ENCODE peak calls at places on chromosome 16, in six cellular contexts. I is dorsolateral prefrontal cortex, S is OCI-LY7, R is esophagus muscularis mucosa, M is colonic mucosa, U is cardiac muscle cell. E is an unnamed sample.

GRCh38 chr16:49061315-49061714 is 220.3 kb downstream of the CBLN1 start:
- DNase-seq in I (peak; percentile 15), S (no peak), R (peak; percentile 68), M (no peak), U (no peak), E (peak; percentile 42)

GRCh38 chr16:58413359-58413758 is 21.1 kb downstream of the GINS3 start:
- DNase-seq in I (no peak), S (no peak), R (no peak), M (no peak), U (no peak), E (no peak)

GRCh38 chr16:59188029-59188428 is 453.9 kb upstream of the GOT2 start:
- DNase-seq in I (no peak), S (no peak), R (no peak), M (no peak), U (no peak), E (no peak)

GRCh38 chr16:29839822-29840221 is 19.6 kb downstream of the MVP start:
- DNase-seq in I (no peak), S (no peak), R (no peak), M (no peak), U (no peak), E (no peak)

GRCh38 chr16:50602531-50603205 is 54.5 kb downstream of the NKD1 start:
- DNase-seq in I (peak; percentile 35), S (no peak), R (no peak), M (no peak), U (no peak), E (no peak)

GRCh38 chr16:50316848-50317630 is 50.7 kb downstream of the ADCY7 start:
- DNase-seq in I (no peak), S (no peak), R (no peak), M (no peak), U (no peak), E (no peak)

GRCh38 chr16:50467943-50468748 is 80.0 kb upstream of the NKD1 start:
- DNase-seq in I (peak; percentile 42), S (no peak), R (no peak), M (no peak), U (no peak), E (no peak)

GRCh38 chr16:54817432-54817831 is 113.2 kb upstream of the IRX5 start:
- DNase-seq in I (no peak), S (peak; percentile 38), R (no peak), M (no peak), U (peak; percentile 8), E (no peak)

DNA sequence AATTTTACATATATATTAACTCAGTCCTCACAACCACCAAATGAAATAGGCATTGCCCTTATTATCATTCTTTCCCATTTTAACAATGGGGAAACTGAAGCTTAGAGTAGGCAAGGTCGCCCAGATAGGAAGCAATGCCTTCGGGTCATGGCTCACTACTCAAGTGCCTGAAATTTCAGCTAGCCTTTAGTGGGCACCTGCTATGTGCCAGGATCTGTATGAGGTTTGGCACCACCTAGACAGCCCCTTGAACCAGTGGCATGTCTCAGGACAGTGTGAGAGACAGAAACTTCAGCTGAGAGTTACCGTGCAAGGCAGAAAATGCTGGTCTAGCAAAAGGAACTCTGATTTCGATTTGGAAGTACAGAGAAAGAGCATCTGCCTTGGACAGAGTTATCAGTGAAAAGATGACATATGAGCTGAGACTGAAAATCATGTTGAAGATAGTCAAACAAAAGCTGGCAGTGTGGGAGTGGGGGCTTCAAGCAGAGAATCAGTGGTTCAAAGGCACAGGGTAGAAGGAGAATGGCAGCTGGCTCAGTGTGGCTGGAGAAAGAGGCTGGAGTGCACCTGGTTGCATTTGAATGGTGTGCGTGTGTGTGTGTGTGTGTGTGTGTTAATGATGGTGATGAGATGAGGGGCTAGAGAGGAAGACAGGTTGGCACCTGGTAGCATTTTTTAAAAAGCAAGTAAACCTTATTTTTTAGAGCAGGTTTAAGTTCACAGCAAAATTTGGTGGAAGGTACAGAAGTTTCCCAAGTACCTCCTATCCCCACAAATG is 29.1 kb downstream of the CDH13 start:
- DNase-seq in I (no peak), S (no peak), R (no peak), M (no peak), U (no peak), E (no peak)
- H3K4me3 ChIP-seq in I (no peak overlapping the region), S (no peak overlapping the region), R (no peak overlapping the region), M (no peak overlapping the region), U (no peak overlapping the region), E (no peak overlapping the region)

DNA sequence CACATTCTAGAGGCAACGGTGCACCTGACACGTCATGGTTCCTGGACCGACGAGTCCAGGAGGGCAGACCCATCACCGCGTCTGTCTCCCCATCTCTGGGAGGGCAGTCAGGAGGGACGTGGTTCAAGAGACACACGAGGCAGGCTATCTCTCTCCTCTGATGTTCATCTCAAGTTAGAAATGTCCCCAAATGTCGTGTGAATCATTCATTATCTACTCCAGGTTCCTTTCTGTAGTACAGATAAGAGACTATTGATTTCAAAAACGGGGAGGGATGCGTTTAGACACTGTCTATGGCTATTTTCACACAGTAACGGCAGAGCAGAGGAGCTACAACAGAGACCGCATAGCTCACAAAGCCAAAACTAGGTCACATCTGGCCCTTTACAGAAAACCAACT is 7.0 kb downstream of the MEAK7 start:
- DNase-seq in I (no peak), S (no peak), R (no peak), M (no peak), U (no peak), E (no peak)
- H3K27ac ChIP-seq in I (peak overlapping the region; percentile 42), S (no peak overlapping the region), R (no peak overlapping the region), M (no peak overlapping the region), U (no peak overlapping the region), E (no peak overlapping the region)

DNA sequence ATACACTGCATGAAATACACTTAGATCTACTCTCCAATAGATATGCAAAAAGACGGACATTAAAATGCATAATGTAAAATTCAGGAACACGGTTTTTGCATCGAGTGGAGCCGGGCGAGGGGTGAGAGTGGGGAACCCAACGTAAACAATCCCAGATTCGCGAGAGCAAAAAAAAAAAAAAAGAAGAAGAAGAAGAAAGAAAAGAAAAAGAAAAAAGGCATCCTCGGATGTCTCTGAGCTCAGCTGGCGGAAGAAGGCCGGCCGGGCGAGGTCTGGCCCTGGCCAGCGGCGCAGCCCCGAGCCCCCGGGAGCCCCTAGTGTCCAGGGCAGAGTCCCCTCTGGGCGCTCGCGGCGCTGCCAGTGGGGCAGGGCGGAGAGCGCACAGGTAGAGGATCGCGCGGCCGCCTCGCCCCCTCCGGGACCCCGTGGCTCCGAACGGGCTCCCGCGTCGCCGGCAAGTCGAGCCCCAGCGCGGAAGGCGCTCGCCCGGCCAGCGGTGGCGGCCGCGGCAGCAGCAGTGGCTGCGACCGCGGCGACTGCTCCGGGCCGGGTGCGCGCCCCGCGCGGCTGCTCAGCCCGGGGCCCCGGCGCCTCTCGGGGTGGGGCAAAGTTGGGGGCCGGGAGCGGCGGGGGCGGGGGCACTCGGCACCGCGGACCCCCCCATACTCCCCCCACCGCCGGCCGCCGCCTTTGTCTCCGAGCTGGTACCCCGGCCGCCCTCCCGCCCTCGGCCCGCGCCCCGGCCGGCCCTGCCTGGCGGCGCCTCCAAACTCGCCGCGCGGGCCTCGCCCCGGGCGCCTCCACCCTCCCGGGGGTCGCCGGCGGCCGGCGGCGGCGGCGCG is 9.7 kb upstream of the ZFHX3 start:
- DNase-seq in I (no peak), S (peak; percentile 56), R (no peak), M (no peak), U (peak; percentile 58), E (peak; percentile 45)
- TF ChIP-seq CTCF in I (peak; percentile 15), S (peak; percentile 44), R (peak; percentile 27), M (no peak), U (peak; percentile 30), E (no peak)

GRCh38 chr16:69201787-69202186 is 14.8 kb downstream of the SNTB2 start:
- DNase-seq in I (no peak), S (no peak), R (no peak), M (peak; percentile 2), U (no peak), E (no peak)

GRCh38 chr16:69197573-69197972 is 10.6 kb downstream of the SNTB2 start:
- DNase-seq in I (no peak), S (no peak), R (no peak), M (no peak), U (no peak), E (no peak)

GRCh38 chr16:69195371-69196029 is 8.5 kb downstream of the SNTB2 start:
- DNase-seq in I (no peak), S (no peak), R (no peak), M (peak; percentile 23), U (no peak), E (no peak)

GRCh38 chr16:69201291-69201690 is 14.3 kb downstream of the SNTB2 start:
- DNase-seq in I (no peak), S (no peak), R (no peak), M (no peak), U (no peak), E (no peak)

GRCh38 chr16:69199382-69199781 is 12.4 kb downstream of the SNTB2 start:
- DNase-seq in I (no peak), S (no peak), R (no peak), M (no peak), U (peak; percentile 88), E (no peak)
- H3K4me3 ChIP-seq in I (no peak overlapping the region), S (no peak overlapping the region), R (no peak overlapping the region), M (no peak overlapping the region), U (no peak overlapping the region), E (no peak overlapping the region)

DNA sequence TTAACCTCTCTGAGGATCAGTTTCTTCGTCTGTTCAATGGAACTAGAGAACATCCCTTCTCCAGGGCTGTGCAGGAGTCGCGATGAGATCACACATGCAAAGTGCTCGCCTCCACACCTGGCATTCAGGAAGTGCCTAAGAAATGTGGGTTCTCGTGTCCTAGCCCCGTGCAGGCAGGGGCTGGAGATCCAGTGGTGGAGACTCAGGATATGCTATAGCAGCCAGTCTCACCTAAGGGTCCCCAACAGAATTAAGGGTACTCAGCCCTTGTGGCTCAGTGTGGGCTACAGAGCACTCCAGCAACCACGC is 224.2 kb downstream of the XYLT1 start:
- DNase-seq in I (no peak), S (no peak), R (no peak), M (no peak), U (no peak), E (no peak)
- H3K27ac ChIP-seq in I (no peak overlapping the region), S (no peak overlapping the region), R (no peak overlapping the region), M (no peak overlapping the region), U (no peak overlapping the region), E (no peak overlapping the region)

GRCh38 chr16:715448-716249 is 731 bp downstream of the METRN start:
- DNase-seq in I (no peak), S (peak; percentile 56), R (no peak), M (no peak), U (no peak), E (no peak)
- TF ChIP-seq CTCF in I (no peak), S (peak; percentile 54), R (no peak), M (no peak), U (peak; percentile 5), E (peak; percentile 30)